ENCODE peak calls at places on chromosomes 4 and X, in nine cellular contexts. W, G, S, J, A, Y, Q, L and U are unnamed samples.

GRCh38 chr4:73707918-73708577 is 32.3 kb upstream of the CXCL8 start:
- DNase-seq in J (no peak), W (peak; percentile 86), L (peak; percentile 75), Q (no peak), G (no peak), S (no peak), A (no peak), Y (peak; percentile 95), U (no peak)

GRCh38 chr4:188218392-188218791 is 79.2 kb downstream of the TRIML1 start:
- DNase-seq in J (no peak), Y (no peak), G (no peak), L (no peak), Q (no peak), W (peak; percentile 40), A (no peak), S (no peak), U (no peak)

GRCh38 chr4:85577307-85577706 is 102.4 kb downstream of the ARHGAP24 start:
- DNase-seq in G (no peak), Q (no peak), W (no peak), S (no peak), J (no peak), L (no peak), Y (no peak), A (no peak), U (no peak)

GRCh38 chr4:123025398-123025797 is 103.0 kb upstream of the NUDT6 start:
- DNase-seq in S (no peak), A (no peak), G (no peak), Q (no peak), W (no peak), J (no peak), Y (no peak), L (no peak), U (no peak)

GRCh38 chrX:12206413-12206812 is 68.1 kb downstream of the FRMPD4 start:
- DNase-seq in W (no peak), S (no peak), G (no peak), Q (no peak), J (no peak), A (no peak), L (no peak), Y (no peak), U (no peak)

GRCh38 chr4:28490669-28491068 is 1630.0 kb downstream of the STIM2 start:
- DNase-seq in Q (no peak), J (no peak), S (no peak), G (no peak), A (no peak), Y (peak; percentile 52), W (peak; percentile 8), L (no peak), U (peak; percentile 28)

GRCh38 chr4:28774344-28774743 is 1913.7 kb downstream of the STIM2 start:
- DNase-seq in A (no peak), Q (no peak), S (no peak), Y (no peak), W (no peak), G (no peak), J (no peak), L (no peak), U (no peak)

GRCh38 chr4:8893624-8894423 is 22.2 kb upstream of the HMX1 start:
- DNase-seq in S (no peak), Y (no peak), J (no peak), G (no peak), A (no peak), L (no peak), Q (no peak), W (peak; percentile 73), U (no peak)

GRCh38 chrX:85017721-85018120 is 14.0 kb downstream of the APOOL start:
- DNase-seq in S (no peak), Y (no peak), J (no peak), W (no peak), L (no peak), G (no peak), Q (no peak), A (no peak), U (no peak)

GRCh38 chrX:154775611-154776349 is 13.1 kb downstream of the DKC1 start:
- DNase-seq in Y (peak; percentile 45), Q (peak; percentile 19), W (peak; percentile 22), J (no peak), G (no peak), L (peak; percentile 26), S (no peak), A (no peak), U (no peak)

GRCh38 chr4:20615492-20616136 is 84.6 kb upstream of the PACRGL start:
- DNase-seq in W (peak; percentile 37), A (no peak), Y (no peak), S (no peak), J (no peak), G (no peak), L (no peak), Q (no peak), U (peak; percentile 31)

GRCh38 chr4:152118819-152119553 is 358.2 kb upstream of the GATB start:
- DNase-seq in Q (no peak), L (no peak), G (no peak), A (no peak), Y (no peak), W (no peak), J (no peak), S (no peak), U (no peak)

GRCh38 chr4:114598191-114599121 is at the start of gene UGT8:
- DNase-seq in W (peak; percentile 79), A (peak; percentile 93), Q (no peak), Y (no peak), J (no peak), S (no peak), L (no peak), G (no peak), U (no peak)

GRCh38 chr4:41957634-41958033 is 22.4 kb downstream of the TMEM33 start:
- DNase-seq in G (no peak), S (no peak), W (peak; percentile 64), Y (peak; percentile 5), L (peak; percentile 34), A (no peak), J (no peak), Q (peak; percentile 21), U (no peak)

GRCh38 chr4:78650106-78651021 is 98.8 kb downstream of the ANXA3 start:
- DNase-seq in W (no peak), J (no peak), S (no peak), Q (no peak), G (no peak), L (peak; percentile 77), Y (peak; percentile 86), A (no peak), U (no peak)

GRCh38 chrX:74372272-74372671 is 49.0 kb upstream of the SLC16A2 start:
- DNase-seq in Q (no peak), S (no peak), Y (no peak), J (no peak), A (no peak), L (no peak), G (no peak), W (no peak), U (no peak)

GRCh38 chr4:165301833-165302232 is 25.6 kb upstream of the MSMO1 start:
- DNase-seq in W (no peak), Y (peak; percentile 54), L (no peak), J (no peak), G (no peak), Q (peak; percentile 48), S (no peak), A (no peak), U (no peak)
- H3K4me3 ChIP-seq in W (no peak overlapping the region), Y (peak overlapping the region; percentile 31), L (no peak overlapping the region), J (peak overlapping the region; percentile 9), G (peak overlapping the region; percentile 10), Q (no peak overlapping the region), S (no peak overlapping the region), A (peak overlapping the region; percentile 20), U (no peak overlapping the region)

DNA sequence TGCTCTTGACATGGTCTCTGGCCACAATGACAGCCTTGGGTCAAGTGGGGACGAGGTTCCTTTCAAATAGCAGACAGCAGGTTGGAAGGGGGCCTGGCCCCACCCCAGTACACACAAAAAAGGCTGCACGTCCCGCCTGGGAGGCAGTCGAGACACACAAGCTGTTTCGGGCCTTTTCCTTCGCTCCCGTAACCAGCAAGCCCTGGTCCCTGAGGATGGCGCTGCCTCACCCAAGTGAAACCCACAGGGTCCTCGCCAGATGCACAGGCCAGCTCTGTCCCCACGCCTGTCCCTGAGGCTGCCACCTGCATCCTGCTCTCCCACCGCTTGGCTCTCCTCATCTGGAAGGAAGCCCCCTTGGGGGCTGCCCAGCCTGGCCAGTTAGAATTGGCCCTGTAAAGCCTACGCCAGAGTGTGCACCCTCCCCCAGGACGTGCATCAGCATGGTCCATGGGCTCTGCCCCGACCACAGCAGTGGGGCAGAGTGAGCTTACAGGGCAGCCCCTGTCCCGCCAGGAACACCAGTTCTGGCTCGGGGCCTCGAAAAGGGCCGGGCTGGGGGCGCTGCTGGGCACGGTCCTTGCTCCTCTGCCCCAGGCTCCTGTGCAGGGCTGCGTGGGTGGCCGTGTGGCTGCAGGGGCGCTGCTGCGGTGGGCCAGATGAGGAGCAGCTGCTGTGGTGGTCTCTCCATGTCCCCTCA is 2.0 kb downstream of the CPLX1 start:
- DNase-seq in G (no peak), Q (no peak), A (peak; percentile 64), J (no peak), W (no peak), Y (no peak), S (no peak), L (no peak), U (no peak)
- H3K27me3 ChIP-seq in G (peaks cover 24% of the 10 kb centered on the region), Q (no peaks in the 10 kb centered on the region), A (peaks cover 37% of the 10 kb centered on the region), J (peaks cover 24% of the 10 kb centered on the region), W (peaks cover 23% of the 10 kb centered on the region), Y (peaks cover 82% of the 10 kb centered on the region), S (peaks cover 77% of the 10 kb centered on the region), L (peaks cover 44% of the 10 kb centered on the region), U (peaks cover 84% of the 10 kb centered on the region)

DNA sequence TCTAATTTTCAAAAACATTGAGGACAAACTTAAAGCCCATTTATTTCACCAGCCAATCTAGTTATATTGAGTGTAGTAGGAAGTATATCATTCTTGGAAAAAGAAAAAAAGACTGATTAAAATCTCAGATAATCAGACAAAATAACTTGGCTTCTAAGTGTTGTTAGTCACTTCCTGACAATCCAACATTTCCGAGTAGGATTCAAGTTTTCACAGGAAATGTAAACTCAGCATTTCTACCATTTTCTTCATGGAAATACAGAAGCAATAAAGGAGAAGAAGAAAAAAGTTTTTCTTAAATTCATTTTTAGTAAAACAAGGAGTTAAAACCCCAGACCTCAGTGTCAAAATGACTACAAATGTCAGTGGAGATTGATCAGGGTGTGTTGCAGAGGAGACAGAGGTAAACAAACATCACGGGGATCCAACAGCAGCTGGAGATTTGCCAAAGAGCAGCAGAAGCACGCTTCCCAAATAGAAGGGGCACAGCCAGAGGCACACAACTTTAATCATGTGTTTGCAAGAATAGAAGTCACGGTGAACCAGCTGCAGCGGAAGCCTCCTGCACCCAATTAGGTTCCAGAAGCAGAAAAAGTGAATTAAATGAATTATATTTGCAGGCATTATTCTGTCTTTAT is 129.3 kb upstream of the FAM9B start:
- DNase-seq in S (no peak), G (no peak), Y (peak; percentile 55), A (no peak), J (no peak), L (no peak), W (no peak), Q (no peak), U (no peak)
- H3K4me3 ChIP-seq in S (no peak overlapping the region), G (no peak overlapping the region), Y (no peak overlapping the region), A (no peak overlapping the region), J (no peak overlapping the region), L (no peak overlapping the region), W (no peak overlapping the region), Q (no peak overlapping the region), U (no peak overlapping the region)

DNA sequence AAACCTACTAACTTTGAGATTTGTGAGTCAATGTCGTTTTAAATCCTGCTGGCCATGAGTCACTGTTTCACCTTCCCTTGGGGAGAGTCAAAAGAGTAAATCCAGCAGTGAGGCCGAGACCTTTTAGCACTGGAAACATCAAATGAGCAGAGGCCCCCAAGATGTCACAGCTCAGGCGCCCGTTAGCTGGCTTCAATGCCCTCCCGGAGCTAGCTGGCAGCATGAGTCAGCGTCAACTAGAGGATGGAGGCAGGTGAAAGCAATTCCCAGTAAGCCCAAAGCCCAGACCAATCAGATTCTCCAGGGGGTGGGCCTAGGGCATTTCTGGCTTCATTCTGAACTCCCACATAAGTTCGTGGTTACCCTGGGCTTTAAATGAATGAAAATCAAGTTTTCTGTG is 170.9 kb downstream of the CLCN4 start:
- DNase-seq in Y (peak; percentile 5), J (no peak), S (no peak), L (no peak), A (no peak), W (peak; percentile 62), G (no peak), Q (no peak), U (no peak)
- H3K27me3 ChIP-seq in Y (no peaks in the 10 kb centered on the region), J (no peaks in the 10 kb centered on the region), S (no peaks in the 10 kb centered on the region), L (peaks cover 4% of the 10 kb centered on the region), A (no peaks in the 10 kb centered on the region), W (no peaks in the 10 kb centered on the region), G (no peaks in the 10 kb centered on the region), Q (no peaks in the 10 kb centered on the region), U (no peaks in the 10 kb centered on the region)